ENCODE peak calls at places on chromosomes 4 and X, in ten cellular contexts. P is ureter; A is HEK293T; H is SJSA1; B is coronary artery; N is endothelial cell; S is M059J; F is NCI-H748 treated with DMSO at 0.1 percent for 48 hours; J is keratinocyte; V is stimulated activated CD8-positive, alpha-beta memory T cell treated with anti-CD3 and anti-CD28 coated beads, Interleukin-15, amount 100 ng/mL, for 1 hour. O is an unnamed sample.

GRCh38 chr4:25131396-25131795 is 28.9 kb downstream of the SEPSECS start:
- DNase-seq in N (no peak), B (no peak), A (no peak), J (no peak), S (no peak), V (no peak), F (no peak), H (no peak), P (no peak), O (no peak)

GRCh38 chr4:145920205-145920604 is 18.4 kb downstream of the ZNF827 start:
- DNase-seq in V (no peak), F (no peak), P (no peak), N (no peak), A (no peak), B (no peak), H (peak), J (peak), S (peak), O (no peak)

GRCh38 chrX:50206753-50207152 is 2.2 kb downstream of the CCNB3 start:
- DNase-seq in A (no peak), N (no peak), S (no peak), P (no peak), H (no peak), B (no peak), F (no peak), V (no peak), J (no peak), O (no peak)

GRCh38 chrX:134604701-134605271 is 53.5 kb downstream of the PLAC1 start:
- DNase-seq in J (no peak), H (no peak), S (peak), V (no peak), N (no peak), P (no peak), B (no peak), F (no peak), A (no peak), O (no peak)

GRCh38 chr4:20288846-20289512 is 37.3 kb downstream of the SLIT2 start:
- DNase-seq in J (no peak), N (no peak), B (no peak), V (no peak), P (no peak), A (no peak), S (peak), H (no peak), F (no peak), O (no peak)

GRCh38 chrX:78945186-78945912 is at the start of gene P2RY10:
- DNase-seq in V (no peak), P (no peak), A (no peak), H (no peak), F (no peak), B (no peak), S (no peak), J (no peak), N (no peak), O (no peak)

GRCh38 chr4:1573830-1574459 is 110.2 kb downstream of the FAM53A start:
- DNase-seq in N (no peak), A (no peak), S (no peak), H (no peak), V (no peak), F (no peak), B (no peak), P (no peak), J (no peak), O (no peak)

GRCh38 chr4:137934921-137935320 is 307.2 kb downstream of the SLC7A11 start:
- DNase-seq in B (no peak), F (no peak), N (no peak), H (no peak), A (no peak), J (no peak), S (no peak), P (no peak), V (no peak), O (no peak)

GRCh38 chrX:48492293-48492910 is 16.4 kb upstream of the PORCN start:
- DNase-seq in B (no peak), F (no peak), N (no peak), S (peak), V (no peak), J (no peak), H (peak), P (no peak), A (no peak), O (no peak)

GRCh38 chrX:40142417-40142816 is 44.7 kb upstream of the BCOR start:
- DNase-seq in F (no peak), N (no peak), J (no peak), S (no peak), V (no peak), P (no peak), B (no peak), A (no peak), H (no peak), O (no peak)

GRCh38 chr4:47442980-47443379 is 20.5 kb downstream of the COMMD8 start:
- DNase-seq in H (no peak), F (no peak), J (no peak), N (no peak), S (no peak), P (no peak), A (no peak), V (no peak), B (no peak), O (no peak)

GRCh38 chr4:55768291-55768690 is 51.3 kb upstream of the EXOC1L start:
- DNase-seq in A (no peak), B (no peak), V (no peak), P (no peak), S (peak), H (peak), J (peak), F (no peak), N (no peak), O (no peak)

GRCh38 chr4:142961866-142962265 is 115.8 kb upstream of the INPP4B start:
- DNase-seq in B (no peak), S (no peak), N (no peak), P (no peak), V (no peak), F (no peak), H (no peak), J (no peak), A (no peak), O (no peak)

GRCh38 chr4:158134257-158134656 is 38.6 kb downstream of the GASK1B start:
- DNase-seq in S (no peak), B (no peak), A (no peak), V (no peak), F (no peak), J (no peak), P (no peak), H (no peak), N (no peak), O (no peak)

GRCh38 chrX:13808865-13809264 is 8.0 kb downstream of the GPM6B start:
- DNase-seq in B (no peak), P (no peak), J (no peak), F (no peak), S (no peak), H (no peak), N (no peak), A (no peak), V (no peak), O (no peak)

GRCh38 chr4:138910914-138911336 is 104.7 kb upstream of the NOCT start:
- DNase-seq in S (peak), N (peak), P (peak), H (peak), J (peak), F (peak), V (no peak), B (peak), A (peak), O (peak)

GRCh38 chr4:13872145-13872544 is 244.6 kb upstream of the BOD1L1 start:
- DNase-seq in H (no peak), A (no peak), N (no peak), S (no peak), B (no peak), J (no peak), V (no peak), P (no peak), F (no peak), O (no peak)

GRCh38 chrX:54288277-54288676 is 69.6 kb downstream of the WNK3 start:
- DNase-seq in N (no peak), S (peak), V (no peak), F (no peak), P (no peak), J (no peak), B (no peak), H (no peak), A (no peak), O (no peak)

GRCh38 chr4:85901500-85901899 is 426.6 kb downstream of the ARHGAP24 start:
- DNase-seq in P (no peak), N (no peak), F (no peak), S (no peak), A (no peak), J (no peak), B (no peak), H (peak), V (no peak), O (no peak)

GRCh38 chrX:25003066-25003849 is 12.5 kb downstream of the ARX start:
- DNase-seq in F (no peak), A (no peak), N (no peak), J (no peak), V (no peak), S (no peak), P (no peak), H (no peak), B (no peak), O (no peak)

GRCh38 chrX:45851434-45851991 is 650.8 kb upstream of the DIPK2B start:
- DNase-seq in N (peak), J (peak), F (peak), A (peak), B (no peak), V (no peak), P (peak), S (peak), H (peak), O (no peak)

GRCh38 chrX:135411893-135412292 is 9.9 kb upstream of the SMIM10L2A start:
- DNase-seq in B (no peak), P (no peak), A (no peak), F (no peak), H (no peak), V (no peak), S (peak), N (no peak), J (no peak), O (no peak)

GRCh38 chr4:18390655-18391369 is 369.3 kb upstream of the LCORL start:
- DNase-seq in V (no peak), J (no peak), P (no peak), B (no peak), F (no peak), N (no peak), S (peak), A (no peak), H (peak), O (no peak)

GRCh38 chr4:90095000-90095399 is 32.2 kb upstream of the CCSER1 start:
- DNase-seq in B (no peak), S (no peak), J (no peak), P (no peak), F (no peak), N (no peak), H (no peak), A (no peak), V (no peak), O (no peak)

GRCh38 chr4:124144302-124144701 is 568.2 kb downstream of the ANKRD50 start:
- DNase-seq in S (peak), B (no peak), P (no peak), V (no peak), H (no peak), A (no peak), N (no peak), F (peak), J (no peak), O (no peak)

GRCh38 chr4:152525878-152526277 is 10.0 kb downstream of the FBXW7 start:
- DNase-seq in S (peak), B (no peak), V (no peak), A (no peak), P (no peak), F (no peak), H (no peak), N (no peak), J (no peak), O (no peak)

GRCh38 chr4:185560316-185560715 is 25.0 kb upstream of the PDLIM3 start:
- DNase-seq in B (no peak), F (no peak), A (no peak), V (no peak), P (no peak), H (no peak), N (no peak), S (no peak), J (no peak), O (no peak)

GRCh38 chr4:8830056-8830455 is 41.6 kb downstream of the HMX1 start:
- DNase-seq in H (no peak), A (no peak), P (peak), N (no peak), B (peak), V (no peak), S (no peak), J (no peak), F (no peak), O (peak)

GRCh38 chrX:42759881-42760280 is 18.1 kb downstream of the PPP1R2C start:
- DNase-seq in S (no peak), P (no peak), H (no peak), V (no peak), J (no peak), B (no peak), A (no peak), F (no peak), N (no peak), O (no peak)

GRCh38 chr4:56907489-56908205 is at the start of gene REST:
- DNase-seq in N (peak), F (no peak), S (peak), H (peak), V (peak), J (no peak), P (peak), A (peak), B (peak), O (peak)

GRCh38 chrX:123967497-123967896 is 6.0 kb downstream of the STAG2 start:
- DNase-seq in N (no peak), F (no peak), S (no peak), V (no peak), A (no peak), P (no peak), H (no peak), B (no peak), J (no peak), O (no peak)

GRCh38 chrX:31580726-31581125 is 508.9 kb upstream of the FTHL17 start:
- DNase-seq in F (no peak), B (no peak), H (peak), A (no peak), N (no peak), S (peak), P (no peak), V (no peak), J (peak), O (no peak)

GRCh38 chr4:186953601-186954260 is 230.1 kb upstream of the FAT1 start:
- DNase-seq in P (no peak), A (no peak), N (no peak), F (no peak), J (no peak), V (no peak), H (no peak), B (no peak), S (peak), O (peak)

GRCh38 chr4:183097251-183098079 is 1.6 kb upstream of the WWC2 start:
- DNase-seq in F (no peak), A (no peak), J (no peak), H (no peak), P (no peak), N (peak), V (no peak), S (no peak), B (no peak), O (no peak)

GRCh38 chrX:48826876-48827653 is 752 bp downstream of the ERAS start:
- DNase-seq in A (no peak), P (no peak), B (no peak), V (no peak), F (no peak), J (no peak), S (no peak), N (no peak), H (no peak), O (no peak)

GRCh38 chrX:97215166-97215565 is 331.5 kb downstream of the RPA4 start:
- DNase-seq in P (no peak), V (no peak), B (no peak), N (no peak), H (no peak), S (no peak), F (no peak), J (no peak), A (no peak), O (no peak)